ENCODE peak calls at places on chromosomes 3 and 15, in seven cellular contexts. Z is MM.1S; U is transverse colon; I is right lobe of liver; P is AG04450; X is activated naive CD4-positive, alpha-beta T cell; O is activated CD4-positive, alpha-beta T cell treated with anti-CD3 and anti-CD28 coated beads for 1 hour. J is an unnamed sample.

GRCh38 chr3:171862993-171863521 is 19.9 kb downstream of the TMEM212 start:
- DNase-seq in Z (no peak), P (no peak), X (no peak), I (no peak), O (no peak), U (no peak), J (no peak)

GRCh38 chr15:84611631-84612030 is 10.8 kb downstream of the ZSCAN2 start:
- DNase-seq in Z (no peak), P (no peak), O (no peak), U (no peak), X (no peak), I (no peak), J (no peak)

GRCh38 chr3:52225452-52226228 is at the start of gene TLR9:
- DNase-seq in O (no peak), I (peak), X (no peak), Z (peak), U (peak), P (no peak), J (no peak)

GRCh38 chr3:32138545-32139104 is 32.2 kb downstream of the GPD1L start:
- DNase-seq in P (no peak), O (no peak), Z (no peak), I (no peak), U (no peak), X (no peak), J (no peak)

GRCh38 chr3:126126292-126126691 is 42.4 kb upstream of the SLC41A3 start:
- DNase-seq in P (no peak), U (no peak), I (peak), X (no peak), Z (no peak), O (peak), J (no peak)

GRCh38 chr3:9229325-9229724 is 20.1 kb downstream of the SRGAP3 start:
- DNase-seq in Z (no peak), U (no peak), X (no peak), I (no peak), P (no peak), O (no peak), J (no peak)

GRCh38 chr3:75341324-75342067 is 322.6 kb upstream of the FRG2C start:
- DNase-seq in I (no peak), Z (no peak), U (no peak), X (no peak), P (no peak), O (no peak), J (no peak)

GRCh38 chr15:25671132-25671531 is 192.0 kb downstream of the ATP10A start:
- DNase-seq in X (no peak), U (no peak), O (no peak), Z (no peak), P (no peak), I (no peak), J (peak)

GRCh38 chr3:193744822-193745684 is 152.0 kb downstream of the OPA1 start:
- DNase-seq in U (no peak), O (no peak), X (no peak), P (no peak), I (peak), Z (no peak), J (no peak)

GRCh38 chr3:140447136-140447535 is 230.7 kb upstream of the TRIM42 start:
- DNase-seq in P (no peak), Z (no peak), O (no peak), U (no peak), X (no peak), I (no peak), J (no peak)

GRCh38 chr15:69084404-69085030 is 70.0 kb downstream of the NOX5 start:
- DNase-seq in P (no peak), O (no peak), X (no peak), Z (no peak), U (no peak), I (no peak), J (no peak)

GRCh38 chr15:65062061-65062460 is 5.7 kb downstream of the RASL12 start:
- DNase-seq in O (no peak), P (no peak), Z (no peak), U (no peak), I (no peak), X (no peak), J (no peak)

GRCh38 chr3:100833483-100833882 is 124.2 kb downstream of the TFG start:
- DNase-seq in P (no peak), O (no peak), Z (no peak), X (no peak), U (no peak), I (no peak), J (no peak)

GRCh38 chr15:75107905-75108838 is 84.8 kb downstream of the PPCDC start:
- DNase-seq in O (peak), Z (peak), U (peak), I (peak), P (no peak), X (peak), J (no peak)

GRCh38 chr15:63090502-63091286 is 31.0 kb upstream of the LACTB start:
- DNase-seq in Z (no peak), P (no peak), U (no peak), O (no peak), I (no peak), X (no peak), J (no peak)

GRCh38 chr15:52262364-52262763 is 33.2 kb downstream of the MYO5C start:
- DNase-seq in O (no peak), P (no peak), Z (no peak), X (no peak), I (no peak), U (no peak), J (no peak)

GRCh38 chr3:106428565-106428994 is 559.8 kb upstream of the CBLB start:
- DNase-seq in U (peak), Z (no peak), X (no peak), I (no peak), P (peak), O (no peak), J (no peak)

GRCh38 chr15:64305261-64305660 is 50.7 kb downstream of the CSNK1G1 start:
- DNase-seq in U (no peak), X (no peak), I (no peak), P (no peak), Z (no peak), O (no peak), J (no peak)

GRCh38 chr15:22887157-22887951 is 48.9 kb downstream of the NIPA2 start:
- DNase-seq in X (no peak), O (no peak), I (no peak), U (peak), Z (no peak), P (peak), J (no peak)

GRCh38 chr15:58742424-58743160 is 6.9 kb downstream of the ADAM10 start:
- DNase-seq in U (no peak), O (no peak), P (peak), X (no peak), I (no peak), Z (no peak), J (no peak)

GRCh38 chr15:94125131-94125530 is 106.2 kb upstream of the MCTP2 start:
- DNase-seq in Z (no peak), I (no peak), X (no peak), O (no peak), U (no peak), P (peak), J (no peak)

GRCh38 chr3:160665231-160665630 is 11.7 kb upstream of the ARL14 start:
- DNase-seq in O (no peak), P (no peak), I (no peak), X (no peak), U (no peak), Z (no peak), J (no peak)

GRCh38 chr3:177282028-177282655 is 84.9 kb upstream of the TBL1XR1 start:
- DNase-seq in P (no peak), I (no peak), O (no peak), X (no peak), U (peak), Z (peak), J (no peak)

GRCh38 chr3:171753665-171754408 is 56.4 kb downstream of the PLD1 start:
- DNase-seq in O (no peak), P (peak), X (no peak), I (no peak), Z (no peak), U (no peak), J (no peak)

GRCh38 chr3:143207338-143207961 is 87.9 kb downstream of the CHST2 start:
- DNase-seq in O (no peak), P (peak), Z (peak), I (no peak), U (no peak), X (no peak), J (no peak)

GRCh38 chr15:89662893-89663673 is 7.8 kb upstream of the KIF7 start:
- DNase-seq in P (peak), X (no peak), Z (no peak), O (no peak), U (peak), I (peak), J (no peak)

GRCh38 chr3:128484404-128485282 is 8.4 kb downstream of the GATA2 start:
- DNase-seq in Z (no peak), P (no peak), I (no peak), U (no peak), X (no peak), O (no peak), J (no peak)

GRCh38 chr3:184259878-184260570 is 1.3 kb downstream of the CAMK2N2 start:
- DNase-seq in U (peak), P (no peak), O (no peak), Z (peak), X (peak), I (peak), J (no peak)

GRCh38 chr3:53062905-53063304 is 17.0 kb upstream of the SFMBT1 start:
- DNase-seq in X (no peak), U (no peak), P (no peak), I (no peak), Z (no peak), O (no peak), J (no peak)

GRCh38 chr3:4748127-4748526 is 231.1 kb upstream of the BHLHE40 start:
- DNase-seq in P (no peak), O (no peak), I (no peak), Z (no peak), U (no peak), X (no peak), J (no peak)

GRCh38 chr15:52657338-52657737 is 21.9 kb downstream of the ATOSA start:
- DNase-seq in O (no peak), Z (no peak), I (no peak), P (peak), X (no peak), U (no peak), J (no peak)